ENCODE peak calls at places on chromosome 17, in eight cellular contexts. G is stomach, Z is dorsolateral prefrontal cortex, L is psoas muscle, K is esophagus squamous epithelium, S is GM12865, T is transverse colon, R is uterus. Y is an unnamed sample.

GRCh38 chr17:68572138-68572842 is 28.9 kb downstream of the FAM20A start:
- DNase-seq in S (no peak), G (no peak), Z (no peak), T (peak), L (no peak), R (no peak), K (no peak), Y (no peak)

GRCh38 chr17:29071303-29071702 is 28.4 kb downstream of the PIPOX start:
- DNase-seq in S (no peak), K (no peak), L (no peak), T (no peak), G (no peak), Z (no peak), R (no peak), Y (no peak)

GRCh38 chr17:5123343-5124124 is 7.7 kb downstream of the USP6 start:
- DNase-seq in Z (no peak), S (no peak), G (peak), R (no peak), K (no peak), L (no peak), T (no peak), Y (peak)

GRCh38 chr17:71080937-71081336 is 911.6 kb downstream of the KCNJ2 start:
- DNase-seq in Z (no peak), L (no peak), R (no peak), K (no peak), G (no peak), S (no peak), T (no peak), Y (no peak)

GRCh38 chr17:57624390-57624789 is 120.7 kb downstream of the CCDC182 start:
- DNase-seq in S (no peak), Z (no peak), K (no peak), T (no peak), L (no peak), G (no peak), R (no peak), Y (no peak)

GRCh38 chr17:8227238-8227581 is 16.8 kb upstream of the AURKB start:
- DNase-seq in K (no peak), S (no peak), G (no peak), T (no peak), L (no peak), Z (no peak), R (no peak), Y (no peak)

GRCh38 chr17:58387834-58388233 is 29.5 kb downstream of the RNF43 start:
- DNase-seq in S (no peak), Z (no peak), L (no peak), T (peak), G (no peak), R (no peak), K (no peak), Y (no peak)

GRCh38 chr17:81132770-81133723 is 32.3 kb upstream of the PVALEF start:
- DNase-seq in R (no peak), G (no peak), Z (no peak), T (no peak), L (no peak), S (no peak), K (no peak), Y (no peak)

GRCh38 chr17:15213381-15214087 is 51.6 kb downstream of the PMP22 start:
- DNase-seq in S (no peak), G (no peak), R (no peak), L (no peak), Z (no peak), T (no peak), K (no peak), Y (no peak)

GRCh38 chr17:38868095-38868967 is 1.5 kb upstream of the LASP1 start:
- DNase-seq in K (no peak), R (peak), G (peak), L (peak), Z (no peak), T (peak), S (peak), Y (no peak)

GRCh38 chr17:47686276-47686635 is 7.7 kb upstream of the TBKBP1 start:
- DNase-seq in S (no peak), T (no peak), R (no peak), L (no peak), Z (no peak), K (no peak), G (no peak), Y (no peak)

GRCh38 chr17:76497979-76498885 is 3.0 kb downstream of the RHBDF2 start:
- DNase-seq in L (peak), G (peak), R (peak), S (peak), K (no peak), T (peak), Z (no peak), Y (peak)

GRCh38 chr17:74202879-74203432 is 522 bp upstream of the RPL38 start:
- DNase-seq in R (no peak), Z (peak), S (no peak), G (no peak), L (no peak), T (no peak), K (no peak), Y (no peak)

GRCh38 chr17:46191332-46192210 is 1.7 kb downstream of the KANSL1 start:
- DNase-seq in K (no peak), Z (peak), T (peak), L (no peak), R (no peak), S (peak), G (no peak), Y (no peak)

GRCh38 chr17:63647936-63648335 is 25.7 kb downstream of the MAP3K3 start:
- DNase-seq in L (no peak), K (no peak), Z (no peak), S (no peak), R (no peak), T (no peak), G (no peak), Y (no peak)

GRCh38 chr17:81939218-81939617 is 2.1 kb upstream of the PYCR1 start:
- DNase-seq in R (no peak), K (no peak), G (no peak), T (no peak), Z (no peak), L (no peak), S (no peak), Y (no peak)

GRCh38 chr17:8069587-8069860 is 18.0 kb downstream of the ALOX12B start:
- DNase-seq in K (no peak), Z (no peak), L (no peak), G (no peak), R (no peak), S (no peak), T (peak), Y (no peak)

GRCh38 chr17:58508341-58509067 is 5.9 kb downstream of the MTMR4 start:
- DNase-seq in K (no peak), Z (no peak), G (no peak), L (no peak), R (no peak), T (no peak), S (no peak), Y (no peak)

GRCh38 chr17:4509402-4509801 is 10.7 kb downstream of the SPNS2 start:
- DNase-seq in G (peak), K (no peak), S (peak), Z (no peak), T (no peak), L (no peak), R (no peak), Y (no peak)

GRCh38 chr17:6072157-6072556 is 2.0 kb downstream of the WSCD1 start:
- DNase-seq in T (no peak), R (no peak), L (no peak), Z (no peak), G (no peak), S (no peak), K (no peak), Y (no peak)

GRCh38 chr17:14245002-14245401 is 8.3 kb upstream of the CDRT15 start:
- DNase-seq in K (no peak), T (no peak), S (no peak), R (no peak), G (no peak), L (no peak), Z (no peak), Y (no peak)

DNA sequence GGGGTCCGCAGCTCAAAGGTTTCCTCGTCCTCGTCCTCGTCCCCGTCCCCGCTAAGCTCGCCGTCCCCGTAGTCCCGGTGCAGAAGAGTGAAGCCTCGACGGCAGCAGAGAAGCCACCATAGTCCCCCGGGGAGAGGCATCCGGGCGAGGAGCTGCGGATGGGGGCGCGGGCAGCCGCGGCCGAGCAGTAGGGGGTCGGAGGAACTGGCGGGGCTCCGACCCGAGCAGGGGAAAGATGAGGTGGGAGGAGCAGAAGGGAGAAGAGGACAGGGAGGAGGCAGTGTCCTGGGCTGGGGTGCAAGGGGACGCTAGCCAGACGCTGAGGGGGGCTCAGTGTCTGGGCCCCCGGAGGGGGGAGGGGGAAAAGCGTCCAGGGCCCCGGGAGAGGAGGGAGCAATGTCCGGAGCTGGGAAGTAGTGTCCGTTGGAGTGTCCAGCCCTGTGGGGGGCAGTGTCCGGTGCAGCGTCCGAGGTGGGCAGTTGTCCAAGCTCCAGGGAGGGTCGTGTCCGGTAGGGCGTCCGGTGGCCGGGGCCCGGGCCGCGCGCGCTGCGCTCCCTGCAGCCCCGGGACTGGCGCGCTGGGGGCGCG is at the start of gene PLEKHH3:
- DNase-seq in T (no peak), K (no peak), L (no peak), Z (no peak), R (no peak), G (no peak), S (peak), Y (no peak)
- TF ChIP-seq CTCF in T (no peak), K (no peak), L (peak), Z (no peak), R (peak), G (no peak), S (no peak), Y (peak)

DNA sequence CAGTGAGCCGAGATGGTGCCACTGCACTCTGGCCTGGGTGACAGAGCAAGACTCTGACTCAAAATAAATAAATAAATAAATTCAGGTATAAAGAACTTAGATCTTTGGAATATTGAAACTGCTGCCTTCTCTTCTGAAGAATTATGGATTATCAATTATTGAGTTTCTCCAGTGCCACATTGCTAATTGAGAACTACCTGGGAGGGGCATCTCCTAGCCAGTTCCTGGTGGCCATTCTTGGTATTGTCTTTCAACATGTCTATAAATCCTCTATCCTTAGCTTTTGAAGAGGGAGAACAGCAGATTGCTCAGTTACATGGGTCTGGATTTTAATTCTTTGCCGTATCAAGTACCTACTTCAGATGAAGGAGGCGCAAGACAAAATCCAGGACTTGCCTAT is 29.2 kb downstream of the CALCOCO2 start:
- DNase-seq in R (no peak), K (no peak), G (no peak), S (no peak), T (no peak), L (no peak), Z (no peak), Y (no peak)
- TF ChIP-seq CTCF in R (no peak), K (no peak), G (no peak), S (peak), T (no peak), L (peak), Z (no peak), Y (no peak)

GRCh38 chr17:34257299-34257985 is 2.4 kb downstream of the CCL2 start:
- DNase-seq in S (no peak), K (no peak), L (no peak), T (no peak), R (no peak), G (no peak), Z (no peak), Y (no peak)

GRCh38 chr17:34255381-34255732 is 272 bp downstream of the CCL2 start:
- DNase-seq in G (no peak), T (no peak), R (no peak), Z (no peak), L (no peak), S (no peak), K (no peak), Y (no peak)

GRCh38 chr17:34255841-34256240 is 756 bp downstream of the CCL2 start:
- DNase-seq in T (no peak), L (no peak), K (no peak), S (no peak), Z (no peak), G (no peak), R (no peak), Y (no peak)

GRCh38 chr17:34259151-34259550 is 4.1 kb downstream of the CCL2 start:
- DNase-seq in R (no peak), G (no peak), S (no peak), K (no peak), T (no peak), Z (no peak), L (no peak), Y (no peak)

GRCh38 chr17:34257986-34258326 is 2.9 kb downstream of the CCL2 start:
- DNase-seq in R (no peak), T (no peak), S (no peak), Z (no peak), L (no peak), K (no peak), G (no peak), Y (no peak)
- TF ChIP-seq CTCF in R (no peak), T (no peak), S (no peak), Z (no peak), L (no peak), K (no peak), G (no peak), Y (no peak)

GRCh38 chr17:17088104-17088485 is 45.8 kb downstream of the MPRIP start:
- DNase-seq in Z (no peak), S (no peak), L (no peak), G (no peak), R (no peak), K (no peak), T (peak), Y (no peak)

GRCh38 chr17:17088511-17089205 is 46.4 kb downstream of the MPRIP start:
- DNase-seq in R (no peak), L (no peak), S (peak), G (no peak), T (peak), Z (no peak), K (no peak), Y (no peak)

GRCh38 chr17:17086585-17086984 is 44.3 kb downstream of the MPRIP start:
- DNase-seq in Z (no peak), T (peak), G (no peak), K (no peak), R (no peak), S (no peak), L (no peak), Y (no peak)

GRCh38 chr17:17089206-17089550 is 46.9 kb downstream of the MPRIP start:
- DNase-seq in K (no peak), G (no peak), R (no peak), Z (no peak), T (no peak), L (no peak), S (no peak), Y (no peak)

DNA sequence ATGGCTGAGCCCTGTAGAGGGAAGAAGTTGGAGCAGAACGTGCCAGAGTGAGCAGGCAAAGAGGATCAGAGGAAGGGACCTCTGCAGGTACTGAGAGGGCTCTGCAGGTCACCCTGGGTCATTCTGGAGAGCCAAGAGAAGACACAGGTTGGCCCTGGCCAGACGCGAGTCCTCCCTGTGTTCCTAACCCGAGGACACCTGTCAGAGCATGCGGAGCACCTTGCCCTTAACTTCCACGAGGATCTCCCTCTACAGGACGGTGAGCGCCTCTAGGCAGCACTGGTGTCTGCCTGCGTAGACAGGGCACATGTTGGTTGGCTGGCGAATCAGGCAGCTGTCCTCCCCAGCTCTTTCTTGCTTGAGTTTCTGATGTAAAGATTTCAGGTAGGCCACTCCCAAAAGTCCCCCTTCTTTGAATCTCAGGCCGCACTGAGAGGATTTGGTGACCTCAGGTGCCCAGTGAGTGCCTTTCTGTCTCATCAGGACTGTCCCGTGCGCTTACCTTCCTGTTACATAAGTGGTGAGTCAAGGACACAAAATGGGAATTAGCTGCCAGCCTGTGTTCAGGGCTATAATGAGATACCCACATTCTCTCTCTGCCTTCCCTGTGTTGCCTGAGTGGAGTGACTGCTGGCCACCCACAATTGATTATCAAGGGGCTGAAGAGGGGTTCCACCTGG is 45.3 kb downstream of the MPRIP start:
- DNase-seq in K (no peak), G (no peak), T (peak), Z (no peak), R (no peak), S (no peak), L (no peak), Y (no peak)
- TF ChIP-seq CTCF in K (no peak), G (no peak), T (no peak), Z (no peak), R (no peak), S (no peak), L (no peak), Y (no peak)

GRCh38 chr17:72466199-72466598 is 345.4 kb downstream of the SOX9 start:
- DNase-seq in S (peak), T (peak), K (no peak), G (peak), L (no peak), R (no peak), Z (no peak), Y (no peak)
- TF ChIP-seq CTCF in S (no peak), T (no peak), K (no peak), G (no peak), L (no peak), R (no peak), Z (no peak), Y (no peak)

GRCh38 chr17:49494937-49495841 is at the start of gene NGFR:
- DNase-seq in T (peak), L (peak), K (no peak), Z (peak), S (peak), R (no peak), G (no peak), Y (no peak)
- TF ChIP-seq CTCF in T (no peak), L (no peak), K (no peak), Z (no peak), S (peak), R (peak), G (no peak), Y (no peak)

DNA sequence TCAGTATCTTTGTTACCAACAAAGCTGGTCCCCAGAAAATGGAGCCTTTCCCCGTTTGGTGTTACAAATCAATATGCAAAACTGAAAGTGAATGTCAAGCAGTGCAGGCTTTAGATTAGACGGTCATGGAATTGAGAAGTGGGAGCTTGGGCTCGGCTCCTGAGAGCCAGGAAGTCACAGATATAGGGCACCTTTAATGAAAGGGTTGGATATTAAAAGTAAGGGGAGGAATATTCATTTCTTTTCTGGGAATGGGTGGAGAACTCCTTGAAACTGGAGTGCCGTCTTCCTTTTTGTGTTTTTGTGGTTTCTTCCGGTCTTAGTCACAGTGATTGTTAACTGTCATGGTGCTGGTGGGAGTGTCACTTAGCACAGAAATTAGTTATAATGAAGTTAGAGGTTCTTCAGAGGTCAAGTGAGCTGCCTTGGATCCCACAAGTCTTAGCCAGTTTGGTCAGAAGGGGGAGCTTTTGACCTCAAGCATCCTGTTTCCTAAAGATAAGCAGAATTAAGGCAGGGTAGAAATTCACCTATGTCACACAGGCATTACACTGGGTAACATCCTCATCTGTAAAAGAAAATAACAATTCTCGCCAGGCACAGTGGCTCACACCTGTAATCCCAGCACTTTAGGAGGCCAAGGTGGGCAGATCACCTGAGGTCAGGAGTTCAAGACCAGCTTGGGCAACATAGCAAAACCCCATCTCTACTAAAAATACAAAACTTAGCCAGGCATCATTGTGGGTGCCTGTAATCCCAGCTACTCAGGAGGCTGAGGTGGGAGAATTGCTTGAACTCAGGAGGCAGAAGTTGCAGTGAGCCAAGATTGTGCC is 9.6 kb upstream of the EIF1 start:
- DNase-seq in K (no peak), S (peak), G (no peak), Z (no peak), L (no peak), T (no peak), R (no peak), Y (no peak)
- TF ChIP-seq CTCF in K (no peak), S (peak), G (no peak), Z (no peak), L (no peak), T (no peak), R (no peak), Y (no peak)

GRCh38 chr17:19237389-19238166 is 412 bp downstream of the EPN2 start:
- DNase-seq in R (peak), S (peak), Z (no peak), L (peak), G (peak), T (peak), K (no peak), Y (peak)
- TF ChIP-seq CTCF in R (no peak), S (peak), Z (no peak), L (no peak), G (no peak), T (no peak), K (no peak), Y (no peak)

DNA sequence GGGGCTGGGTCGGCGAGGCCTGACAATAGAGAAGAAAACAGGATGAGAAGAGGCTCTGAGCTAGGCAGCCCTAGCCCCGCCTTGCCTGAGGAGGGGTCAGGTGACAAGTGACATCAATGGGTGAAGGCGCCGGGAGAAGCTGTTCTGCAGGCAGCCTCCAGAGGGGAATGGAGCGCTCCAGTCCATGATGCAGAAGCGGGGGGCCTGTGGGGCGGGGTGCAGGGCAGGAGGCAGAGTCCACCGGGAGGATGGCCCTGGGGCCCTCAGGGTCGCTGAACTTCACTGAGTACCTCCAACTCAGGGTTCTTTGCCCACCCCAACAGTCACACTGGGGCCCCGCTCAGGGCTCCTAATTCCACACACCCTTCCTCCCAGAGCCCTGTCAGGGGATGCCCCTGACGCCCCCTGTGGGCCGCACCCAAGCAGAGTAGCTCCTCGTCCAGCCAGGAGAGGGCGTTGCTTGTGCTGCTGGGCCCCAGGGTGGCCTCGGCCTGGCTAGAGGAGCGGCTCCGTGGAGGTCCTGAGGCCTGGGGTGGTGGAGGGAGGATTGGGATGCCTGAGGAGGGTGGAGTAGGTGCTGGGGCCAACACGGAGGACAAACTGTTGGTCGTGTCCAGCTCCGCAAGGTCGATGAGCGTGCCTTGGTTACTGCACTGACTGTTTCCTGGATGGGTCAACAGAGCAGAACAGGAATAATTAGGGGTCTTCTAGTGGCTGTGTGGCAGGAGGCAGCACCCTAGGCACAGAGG is 20.8 kb downstream of the GGA3 start:
- DNase-seq in R (no peak), S (no peak), L (peak), K (no peak), T (no peak), G (no peak), Z (peak), Y (no peak)
- TF ChIP-seq CTCF in R (peak), S (peak), L (peak), K (no peak), T (peak), G (no peak), Z (no peak), Y (peak)

Y was measured in osteocyte.